ENCODE peak calls at places on chromosomes 12 and 14, in seven cellular contexts. F is NCI-H2081, K is activated T-cell treated with anti-CD3 and anti-CD28 coated beads for 1 hour, W is NCI-H510A treated with DMSO at 0.1 percent for 48 hours, H is substantia nigra, Q is NB4, C is NCI-H524 treated with DMSO at 0.1 percent for 48 hours. P is an unnamed sample.

GRCh38 chr12:122399592-122400373 is 22.7 kb downstream of the CLIP1 start:
- DNase-seq in F (peak), K (peak), W (peak), H (no peak), Q (peak), C (peak), P (peak)

GRCh38 chr12:105451798-105452197 is 121.3 kb downstream of the C12orf75 start:
- DNase-seq in F (no peak), K (no peak), W (no peak), H (no peak), Q (no peak), C (no peak), P (no peak)

GRCh38 chr14:56075301-56075700 is 42.9 kb upstream of the PELI2 start:
- DNase-seq in F (no peak), K (no peak), W (no peak), H (no peak), Q (no peak), C (no peak), P (no peak)

GRCh38 chr12:63440063-63440462 is 228.2 kb downstream of the DPY19L2 start:
- DNase-seq in F (no peak), K (no peak), W (peak), H (no peak), Q (no peak), C (no peak), P (no peak)

GRCh38 chr12:123379391-123379790 is 4.5 kb upstream of the KMT5A start:
- DNase-seq in F (no peak), K (no peak), W (no peak), H (no peak), Q (no peak), C (no peak), P (no peak)

GRCh38 chr12:77591959-77592358 is 238.7 kb upstream of the NAV3 start:
- DNase-seq in F (peak), K (no peak), W (peak), H (no peak), Q (no peak), C (peak), P (no peak)

GRCh38 chr14:37559386-37559785 is 35.7 kb downstream of the FOXA1 start:
- DNase-seq in F (no peak), K (no peak), W (no peak), H (no peak), Q (no peak), C (no peak), P (no peak)

GRCh38 chr12:92061061-92061460 is 84.6 kb downstream of the BTG1 start:
- DNase-seq in F (no peak), K (no peak), W (no peak), H (no peak), Q (peak), C (no peak), P (no peak)

GRCh38 chr14:61528591-61529021 is 166.7 kb upstream of the HIF1A start:
- DNase-seq in F (no peak), K (no peak), W (no peak), H (no peak), Q (no peak), C (no peak), P (no peak)

GRCh38 chr14:23380197-23381016 is 3.6 kb downstream of the CMTM5 start:
- DNase-seq in F (no peak), K (no peak), W (no peak), H (no peak), Q (no peak), C (no peak), P (no peak)

GRCh38 chr12:6333566-6333965 is 8.3 kb downstream of the TNFRSF1A start:
- DNase-seq in F (no peak), K (no peak), W (no peak), H (no peak), Q (no peak), C (no peak), P (no peak)

GRCh38 chr12:123269980-123270379 is 1.7 kb downstream of the CDK2AP1 start:
- DNase-seq in F (no peak), K (no peak), W (no peak), H (no peak), Q (no peak), C (no peak), P (no peak)

GRCh38 chr12:66403746-66404145 is 101.5 kb downstream of the HELB start:
- DNase-seq in F (peak), K (no peak), W (peak), H (no peak), Q (no peak), C (no peak), P (no peak)

P was measured in NCI-H2107.